ENCODE peak calls at places on chromosomes 4 and X, in nine cellular contexts. E is stimulated activated CD4-positive, alpha-beta T cell treated with anti-CD3 and anti-CD28 coated beads, TNF-alpha, amount 100 ng/mL, for 48 hours; L is astrocyte; K is amniotic epithelial cell; W is H9; Y is kidney tubule cell; N is endothelial cell; F is AG09309; A is NCI-H1417 treated with DMSO at 0.1 percent for 48 hours. S is an unnamed sample.

GRCh38 chr4:113707013-113707412 is 54.5 kb downstream of the CAMK2D start:
- DNase-seq in E (no peak), L (peak; percentile 57), K (peak; percentile 21), W (no peak), Y (no peak), N (no peak), F (peak; percentile 20), A (no peak), S (peak; percentile 57)

GRCh38 chr4:108006361-108006760 is 16.7 kb downstream of the HADH start:
- DNase-seq in E (no peak), L (peak; percentile 10), K (no peak), W (no peak), Y (no peak), N (no peak), F (no peak), A (no peak), S (no peak)

GRCh38 chr4:47209833-47210232 is 178.5 kb downstream of the GABRB1 start:
- DNase-seq in E (no peak), L (peak; percentile 92), K (peak; percentile 89), W (no peak), Y (peak; percentile 88), N (no peak), F (peak; percentile 34), A (no peak), S (peak; percentile 63)

GRCh38 chr4:116839826-116840225 is 245.6 kb downstream of the TRAM1L1 start:
- DNase-seq in E (no peak), L (peak; percentile 66), K (peak; percentile 12), W (no peak), Y (peak; percentile 38), N (no peak), F (no peak), A (no peak), S (peak; percentile 7)

GRCh38 chrX:71111141-71111843 is at the start of gene IL2RG:
- DNase-seq in E (peak; percentile 46), L (no peak), K (no peak), W (no peak), Y (no peak), N (no peak), F (no peak), A (no peak), S (no peak)

GRCh38 chr4:173357939-173358338 is 12.8 kb upstream of the SAP30 start:
- DNase-seq in E (no peak), L (no peak), K (no peak), W (no peak), Y (no peak), N (no peak), F (no peak), A (no peak), S (no peak)

GRCh38 chr4:95018845-95019244 is 261.1 kb downstream of the BMPR1B start:
- DNase-seq in E (no peak), L (no peak), K (no peak), W (no peak), Y (no peak), N (no peak), F (no peak), A (no peak), S (no peak)

GRCh38 chr4:152462715-152463114 is 73.2 kb downstream of the FBXW7 start:
- DNase-seq in E (no peak), L (peak; percentile 49), K (peak; percentile 40), W (no peak), Y (peak; percentile 53), N (no peak), F (no peak), A (no peak), S (peak; percentile 34)

GRCh38 chr4:38688676-38689355 is 24.8 kb downstream of the KLF3 start:
- DNase-seq in E (no peak), L (no peak), K (no peak), W (no peak), Y (no peak), N (no peak), F (no peak), A (no peak), S (peak; percentile 88)

GRCh38 chr4:117085185-117085701 is at the start of gene TRAM1L1:
- DNase-seq in E (no peak), L (peak; percentile 59), K (peak; percentile 68), W (peak; percentile 89), Y (peak; percentile 83), N (peak; percentile 78), F (no peak), A (peak; percentile 51), S (peak; percentile 61)

GRCh38 chrX:129318375-129318774 is 204.9 kb downstream of the SMARCA1 start:
- DNase-seq in E (no peak), L (no peak), K (peak; percentile 0), W (no peak), Y (peak; percentile 26), N (peak; percentile 4), F (peak; percentile 3), A (no peak), S (peak; percentile 40)

GRCh38 chr4:57405359-57405758 is 295.2 kb upstream of the IGFBP7 start:
- DNase-seq in E (no peak), L (peak; percentile 47), K (peak; percentile 2), W (no peak), Y (peak; percentile 91), N (no peak), F (peak; percentile 52), A (no peak), S (no peak)

S was measured in iris pigment epithelial cell.